ENCODE peak calls at places on chromosome 2, in eight cellular contexts. P is NCI-H1092 treated with DMSO at 0.1 percent for 48 hours; K is adipocyte; G is CD8-positive, alpha-beta T cell; R is activated CD4-positive, alpha-beta T cell treated with anti-CD3 and anti-CD28 coated beads, Interleukin-2, amount 50 U/mL, for 4 hours; O is aorta; I is iPS-NIHi11; D is stimulated activated CD4-positive, alpha-beta T cell treated with anti-CD3 and anti-CD28 coated beads, Interleukin-2, amount 100 ng/mL, for 48 hours. F is an unnamed sample.

GRCh38 chr2:232957607-232958211 is 55.3 kb downstream of the NGEF start:
- DNase-seq in P (no peak), K (no peak), G (no peak), R (no peak), O (no peak), I (no peak), D (no peak), F (no peak)

GRCh38 chr2:110741491-110741980 is 9.2 kb downstream of the ACOXL start:
- DNase-seq in P (no peak), K (no peak), G (no peak), R (no peak), O (no peak), I (peak; percentile 32), D (no peak), F (no peak)

GRCh38 chr2:235591921-235592320 is 98.1 kb downstream of the AGAP1 start:
- DNase-seq in P (no peak), K (no peak), G (no peak), R (no peak), O (no peak), I (no peak), D (no peak), F (no peak)

GRCh38 chr2:109436635-109437225 is 177.0 kb downstream of the SEPTIN10 start:
- DNase-seq in P (peak; percentile 20), K (no peak), G (no peak), R (no peak), O (peak; percentile 70), I (no peak), D (no peak), F (no peak)

GRCh38 chr2:227214622-227215041 is 50.2 kb downstream of the COL4A3 start:
- DNase-seq in P (no peak), K (peak; percentile 24), G (no peak), R (no peak), O (no peak), I (no peak), D (no peak), F (no peak)

GRCh38 chr2:138504546-138505239 is 3.1 kb downstream of the SPOPL start:
- DNase-seq in P (no peak), K (no peak), G (no peak), R (no peak), O (no peak), I (no peak), D (no peak), F (no peak)

GRCh38 chr2:161136194-161136593 is 24.0 kb upstream of the TANK start:
- DNase-seq in P (no peak), K (no peak), G (no peak), R (no peak), O (no peak), I (no peak), D (no peak), F (no peak)

GRCh38 chr2:147469471-147469870 is 375.4 kb upstream of the ACVR2A start:
- DNase-seq in P (peak; percentile 24), K (no peak), G (no peak), R (no peak), O (no peak), I (peak; percentile 83), D (no peak), F (peak; percentile 72)

GRCh38 chr2:197975956-197976519 is 171.6 kb downstream of the PLCL1 start:
- DNase-seq in P (no peak), K (no peak), G (no peak), R (no peak), O (no peak), I (no peak), D (no peak), F (no peak)

GRCh38 chr2:179446475-179447141 is 182.0 kb upstream of the SESTD1 start:
- DNase-seq in P (no peak), K (no peak), G (no peak), R (no peak), O (no peak), I (no peak), D (no peak), F (no peak)

GRCh38 chr2:142786922-142787702 is 90.4 kb upstream of the KYNU start:
- DNase-seq in P (no peak), K (no peak), G (no peak), R (no peak), O (no peak), I (no peak), D (no peak), F (no peak)

GRCh38 chr2:43026451-43027102 is 199.8 kb downstream of the ZFP36L2 start:
- DNase-seq in P (no peak), K (no peak), G (no peak), R (no peak), O (no peak), I (no peak), D (no peak), F (no peak)

GRCh38 chr2:165015052-165015642 is 59.8 kb upstream of the SLC38A11 start:
- DNase-seq in P (peak; percentile 58), K (peak; percentile 89), G (peak; percentile 58), R (peak; percentile 26), O (peak; percentile 85), I (peak; percentile 69), D (peak; percentile 58), F (peak; percentile 85)

GRCh38 chr2:197201874-197202273 is 108.7 kb downstream of the ANKRD44 start:
- DNase-seq in P (no peak), K (no peak), G (no peak), R (no peak), O (no peak), I (no peak), D (no peak), F (no peak)

GRCh38 chr2:8086796-8087479 is 594.9 kb upstream of the ID2 start:
- DNase-seq in P (no peak), K (peak; percentile 84), G (no peak), R (no peak), O (no peak), I (no peak), D (no peak), F (no peak)

GRCh38 chr2:86147793-86148192 is 41.8 kb downstream of the PTCD3 start:
- DNase-seq in P (no peak), K (no peak), G (no peak), R (no peak), O (no peak), I (no peak), D (no peak), F (no peak)

GRCh38 chr2:172168917-172169346 is 66.2 kb upstream of the DLX2 start:
- DNase-seq in P (no peak), K (peak; percentile 41), G (no peak), R (no peak), O (no peak), I (no peak), D (no peak), F (peak; percentile 25)

GRCh38 chr2:189613650-189614420 is 33.2 kb upstream of the SLC40A1 start:
- DNase-seq in P (no peak), K (peak; percentile 73), G (no peak), R (no peak), O (no peak), I (no peak), D (no peak), F (peak; percentile 41)

GRCh38 chr2:164661349-164661748 is 40.1 kb upstream of the GRB14 start:
- DNase-seq in P (no peak), K (peak; percentile 79), G (no peak), R (no peak), O (no peak), I (no peak), D (no peak), F (no peak)

GRCh38 chr2:195658541-195658890 is 1.5 kb downstream of the SLC39A10 start:
- DNase-seq in P (no peak), K (peak; percentile 69), G (no peak), R (no peak), O (no peak), I (no peak), D (no peak), F (no peak)

F was measured in NCI-H2227 treated with DMSO at 0.1 percent for 48 hours.